ENCODE peak calls at places on chromosomes 12 and 14, in ten cellular contexts. U, L, R, G, K, M, C, S, N and D are unnamed samples.

GRCh38 chr12:1108276-1108675 is 117.3 kb downstream of the ERC1 start:
- DNase-seq in U (no peak), L (no peak), R (no peak), G (no peak), K (no peak), M (no peak), C (no peak), S (no peak), N (no peak), D (no peak)

GRCh38 chr12:114879354-114879753 is 195.4 kb upstream of the TBX3 start:
- DNase-seq in U (no peak), L (no peak), R (no peak), G (no peak), K (no peak), M (no peak), C (no peak), S (no peak), N (no peak), D (no peak)

GRCh38 chr12:32671930-32672785 is 6.9 kb upstream of the DNM1L start:
- DNase-seq in U (peak), L (peak), R (no peak), G (peak), K (peak), M (no peak), C (peak), S (peak), N (no peak), D (peak)

GRCh38 chr12:94592080-94592479 is 58.3 kb downstream of the TMCC3 start:
- DNase-seq in U (no peak), L (no peak), R (no peak), G (no peak), K (no peak), M (no peak), C (no peak), S (no peak), N (no peak), D (no peak)

GRCh38 chr14:87231336-87232026 is 761.5 kb downstream of the GALC start:
- DNase-seq in U (no peak), L (peak), R (no peak), G (no peak), K (no peak), M (no peak), C (no peak), S (no peak), N (no peak), D (no peak)

GRCh38 chr12:110102255-110102654 is 21.9 kb upstream of the IFT81 start:
- DNase-seq in U (peak), L (peak), R (peak), G (no peak), K (peak), M (no peak), C (no peak), S (peak), N (peak), D (peak)

GRCh38 chr12:46523863-46524770 is 151.5 kb upstream of the SLC38A2 start:
- DNase-seq in U (no peak), L (peak), R (peak), G (peak), K (peak), M (no peak), C (no peak), S (peak), N (no peak), D (no peak)

GRCh38 chr14:65002586-65003210 is 16.0 kb downstream of the FNTB start:
- DNase-seq in U (no peak), L (peak), R (no peak), G (peak), K (no peak), M (no peak), C (no peak), S (peak), N (no peak), D (no peak)

GRCh38 chr12:49227701-49228100 is 37.2 kb upstream of the TUBA1C start:
- DNase-seq in U (peak), L (no peak), R (no peak), G (no peak), K (no peak), M (no peak), C (no peak), S (no peak), N (no peak), D (no peak)

GRCh38 chr12:52522346-52523011 is 2.3 kb upstream of the KRT5 start:
- DNase-seq in U (no peak), L (peak), R (no peak), G (peak), K (no peak), M (no peak), C (no peak), S (peak), N (no peak), D (no peak)

GRCh38 chr14:63273717-63274673 is 44.7 kb downstream of the GPHB5 start:
- DNase-seq in U (no peak), L (no peak), R (no peak), G (no peak), K (no peak), M (no peak), C (no peak), S (no peak), N (no peak), D (no peak)

GRCh38 chr12:82835217-82835616 is 148.5 kb downstream of the TMTC2 start:
- DNase-seq in U (no peak), L (peak), R (no peak), G (peak), K (no peak), M (no peak), C (peak), S (peak), N (no peak), D (no peak)

GRCh38 chr12:43835656-43836454 is at the start of gene TMEM117:
- DNase-seq in U (peak), L (peak), R (peak), G (peak), K (peak), M (peak), C (no peak), S (peak), N (peak), D (peak)

GRCh38 chr14:103693514-103693913 is 21.7 kb downstream of the XRCC3 start:
- DNase-seq in U (no peak), L (no peak), R (no peak), G (no peak), K (no peak), M (no peak), C (no peak), S (no peak), N (no peak), D (no peak)

GRCh38 chr14:90561031-90561430 is 164.2 kb downstream of the CALM1 start:
- DNase-seq in U (no peak), L (no peak), R (no peak), G (no peak), K (no peak), M (no peak), C (no peak), S (no peak), N (no peak), D (no peak)

GRCh38 chr12:111056618-111057521 is 136.5 kb upstream of the MYL2 start:
- DNase-seq in U (no peak), L (no peak), R (peak), G (no peak), K (no peak), M (peak), C (no peak), S (no peak), N (peak), D (no peak)

GRCh38 chr14:68622856-68623255 is 170.0 kb downstream of the ZFP36L1 start:
- DNase-seq in U (no peak), L (no peak), R (no peak), G (no peak), K (no peak), M (no peak), C (no peak), S (no peak), N (no peak), D (no peak)

GRCh38 chr12:105321125-105321524 is 9.4 kb upstream of the C12orf75 start:
- DNase-seq in U (no peak), L (no peak), R (no peak), G (no peak), K (no peak), M (no peak), C (no peak), S (no peak), N (no peak), D (no peak)

GRCh38 chr14:106277503-106277902 is 751.1 kb downstream of the TMEM121 start:
- DNase-seq in U (no peak), L (no peak), R (no peak), G (no peak), K (peak), M (no peak), C (no peak), S (no peak), N (no peak), D (no peak)

GRCh38 chr12:48159976-48160525 is 2.7 kb upstream of the ASB8 start:
- DNase-seq in U (no peak), L (peak), R (no peak), G (no peak), K (no peak), M (no peak), C (no peak), S (peak), N (no peak), D (no peak)

GRCh38 chr12:19419086-19419485 is 20.2 kb upstream of the AEBP2 start:
- DNase-seq in U (no peak), L (no peak), R (no peak), G (no peak), K (no peak), M (no peak), C (no peak), S (no peak), N (no peak), D (no peak)

GRCh38 chr14:99752486-99753121 is 40.6 kb upstream of the EML1 start:
- DNase-seq in U (no peak), L (peak), R (no peak), G (no peak), K (peak), M (no peak), C (peak), S (peak), N (no peak), D (no peak)

GRCh38 chr12:103807561-103808238 is 33.3 kb downstream of the NT5DC3 start:
- DNase-seq in U (no peak), L (no peak), R (no peak), G (no peak), K (no peak), M (no peak), C (no peak), S (no peak), N (no peak), D (no peak)

GRCh38 chr14:54782803-54783659 is 119.6 kb downstream of the GCH1 start:
- DNase-seq in U (no peak), L (no peak), R (no peak), G (no peak), K (no peak), M (no peak), C (no peak), S (no peak), N (no peak), D (no peak)

GRCh38 chr12:27595231-27595642 is 71.2 kb downstream of the PPFIBP1 start:
- DNase-seq in U (no peak), L (peak), R (no peak), G (peak), K (peak), M (no peak), C (peak), S (peak), N (no peak), D (no peak)

GRCh38 chr12:31518680-31519227 is 72.2 kb downstream of the DENND5B start:
- DNase-seq in U (peak), L (peak), R (no peak), G (peak), K (peak), M (no peak), C (peak), S (peak), N (no peak), D (peak)

GRCh38 chr14:100104523-100105300 is 39.5 kb downstream of the EVL start:
- DNase-seq in U (no peak), L (peak), R (no peak), G (peak), K (no peak), M (no peak), C (no peak), S (no peak), N (no peak), D (no peak)

GRCh38 chr12:531951-532585 is 72.3 kb downstream of the B4GALNT3 start:
- DNase-seq in U (no peak), L (peak), R (no peak), G (no peak), K (no peak), M (no peak), C (no peak), S (peak), N (no peak), D (no peak)

GRCh38 chr14:63276492-63277342 is 42.0 kb downstream of the GPHB5 start:
- DNase-seq in U (peak), L (peak), R (no peak), G (peak), K (peak), M (no peak), C (peak), S (peak), N (no peak), D (peak)

GRCh38 chr14:79278286-79278797 is 933.0 kb downstream of the DIO2 start:
- DNase-seq in U (no peak), L (no peak), R (no peak), G (no peak), K (no peak), M (no peak), C (no peak), S (no peak), N (no peak), D (no peak)

GRCh38 chr14:104860414-104860813 is 4.7 kb upstream of the CEP170B start:
- DNase-seq in U (no peak), L (no peak), R (no peak), G (no peak), K (no peak), M (no peak), C (no peak), S (no peak), N (no peak), D (no peak)

GRCh38 chr12:100555722-100556121 is 17.8 kb upstream of the GAS2L3 start:
- DNase-seq in U (no peak), L (no peak), R (no peak), G (no peak), K (no peak), M (no peak), C (no peak), S (no peak), N (no peak), D (no peak)

GRCh38 chr12:96883571-96883970 is 23.5 kb upstream of the NEDD1 start:
- DNase-seq in U (no peak), L (peak), R (no peak), G (no peak), K (no peak), M (no peak), C (no peak), S (no peak), N (no peak), D (no peak)

GRCh38 chr12:30624009-30624408 is 71.7 kb downstream of the IPO8 start:
- DNase-seq in U (no peak), L (no peak), R (no peak), G (no peak), K (no peak), M (no peak), C (no peak), S (no peak), N (no peak), D (no peak)

GRCh38 chr12:7555752-7556151 is 52.2 kb upstream of the CD163 start:
- DNase-seq in U (no peak), L (peak), R (no peak), G (peak), K (no peak), M (no peak), C (peak), S (peak), N (no peak), D (no peak)

GRCh38 chr12:26971963-26972362 is 33.7 kb downstream of the FGFR1OP2 start:
- DNase-seq in U (no peak), L (no peak), R (peak), G (no peak), K (no peak), M (no peak), C (no peak), S (no peak), N (peak), D (no peak)